ENCODE peak calls at places on chromosome 12, in ten cellular contexts. One of them, this sample, is unnamed.
A peak's percentile ranks its signal among the peaks of the same experiment; 100 is the strongest.

GRCh38 chr12:128705140-128705539 is 118.6 kb downstream of the SLC15A4 start:
- DNase-seq in endodermal cell: no peak
- DNase-seq in brain microvascular endothelial cell: no peak
- DNase-seq in fibroblast of the aortic adventitia: no peak
- DNase-seq in heart left ventricle: no peak
- DNase-seq in IMR-90: no peak
- DNase-seq in GM12865: no peak
- DNase-seq in body of pancreas: no peak
- DNase-seq in MCF 10A: no peak
- DNase-seq in sigmoid colon: no peak
- DNase-seq in this sample: no peak

GRCh38 chr12:14567311-14568195 is at the start of gene PLBD1:
- DNase-seq in endodermal cell: peak; percentile 92
- DNase-seq in brain microvascular endothelial cell: no peak
- DNase-seq in fibroblast of the aortic adventitia: peak; percentile 52
- DNase-seq in heart left ventricle: peak; percentile 88
- DNase-seq in IMR-90: no peak
- DNase-seq in GM12865: peak; percentile 4
- DNase-seq in body of pancreas: peak; percentile 90
- DNase-seq in MCF 10A: no peak
- DNase-seq in sigmoid colon: peak; percentile 85
- DNase-seq in this sample: no peak

GRCh38 chr12:111616177-111616623 is 17.1 kb upstream of the ATXN2 start:
- DNase-seq in endodermal cell: no peak
- DNase-seq in brain microvascular endothelial cell: no peak
- DNase-seq in fibroblast of the aortic adventitia: peak; percentile 84
- DNase-seq in heart left ventricle: no peak
- DNase-seq in IMR-90: peak; percentile 21
- DNase-seq in GM12865: no peak
- DNase-seq in body of pancreas: no peak
- DNase-seq in MCF 10A: no peak
- DNase-seq in sigmoid colon: no peak
- DNase-seq in this sample: no peak

GRCh38 chr12:51793201-51793600 is 55.3 kb downstream of the FIGNL2 start:
- DNase-seq in endodermal cell: no peak
- DNase-seq in brain microvascular endothelial cell: no peak
- DNase-seq in fibroblast of the aortic adventitia: peak; percentile 19
- DNase-seq in heart left ventricle: no peak
- DNase-seq in IMR-90: peak; percentile 74
- DNase-seq in GM12865: no peak
- DNase-seq in body of pancreas: no peak
- DNase-seq in MCF 10A: peak; percentile 9
- DNase-seq in sigmoid colon: no peak
- DNase-seq in this sample: no peak

GRCh38 chr12:114671321-114671663 is 12.7 kb downstream of the TBX3 start:
- DNase-seq in endodermal cell: no peak
- DNase-seq in brain microvascular endothelial cell: no peak
- DNase-seq in fibroblast of the aortic adventitia: no peak
- DNase-seq in heart left ventricle: no peak
- DNase-seq in IMR-90: no peak
- DNase-seq in GM12865: no peak
- DNase-seq in body of pancreas: no peak
- DNase-seq in MCF 10A: no peak
- DNase-seq in sigmoid colon: no peak
- DNase-seq in this sample: no peak

GRCh38 chr12:109910969-109911348 is 10.9 kb downstream of the TCHP start:
- DNase-seq in endodermal cell: peak; percentile 99
- DNase-seq in brain microvascular endothelial cell: peak; percentile 32
- DNase-seq in fibroblast of the aortic adventitia: peak; percentile 15
- DNase-seq in heart left ventricle: no peak
- DNase-seq in IMR-90: peak; percentile 20
- DNase-seq in GM12865: peak; percentile 42
- DNase-seq in body of pancreas: no peak
- DNase-seq in MCF 10A: peak; percentile 21
- DNase-seq in sigmoid colon: no peak
- DNase-seq in this sample: no peak

GRCh38 chr12:48925218-48925871 is at the start of gene FKBP11:
- DNase-seq in endodermal cell: peak; percentile 93
- DNase-seq in brain microvascular endothelial cell: peak; percentile 22
- DNase-seq in fibroblast of the aortic adventitia: peak; percentile 40
- DNase-seq in heart left ventricle: peak; percentile 85
- DNase-seq in IMR-90: peak; percentile 26
- DNase-seq in GM12865: peak; percentile 85
- DNase-seq in body of pancreas: peak; percentile 76
- DNase-seq in MCF 10A: no peak
- DNase-seq in sigmoid colon: peak; percentile 81
- DNase-seq in this sample: peak; percentile 85

GRCh38 chr12:47905313-47905730 is 528 bp upstream of the VDR start:
- DNase-seq in endodermal cell: peak; percentile 96
- DNase-seq in brain microvascular endothelial cell: no peak
- DNase-seq in fibroblast of the aortic adventitia: no peak
- DNase-seq in heart left ventricle: peak; percentile 74
- DNase-seq in IMR-90: no peak
- DNase-seq in GM12865: peak; percentile 40
- DNase-seq in body of pancreas: peak; percentile 88
- DNase-seq in MCF 10A: no peak
- DNase-seq in sigmoid colon: peak; percentile 69
- DNase-seq in this sample: no peak

GRCh38 chr12:56029166-56029519 is 8.3 kb downstream of the IKZF4 start:
- DNase-seq in endodermal cell: no peak
- DNase-seq in brain microvascular endothelial cell: no peak
- DNase-seq in fibroblast of the aortic adventitia: peak; percentile 88
- DNase-seq in heart left ventricle: no peak
- DNase-seq in IMR-90: peak; percentile 67
- DNase-seq in GM12865: no peak
- DNase-seq in body of pancreas: no peak
- DNase-seq in MCF 10A: no peak
- DNase-seq in sigmoid colon: no peak
- DNase-seq in this sample: no peak

GRCh38 chr12:80056845-80057244 is 42.5 kb upstream of the OTOGL start:
- DNase-seq in endodermal cell: no peak
- DNase-seq in brain microvascular endothelial cell: no peak
- DNase-seq in fibroblast of the aortic adventitia: peak; percentile 83
- DNase-seq in heart left ventricle: no peak
- DNase-seq in IMR-90: no peak
- DNase-seq in GM12865: no peak
- DNase-seq in body of pancreas: peak; percentile 69
- DNase-seq in MCF 10A: peak; percentile 40
- DNase-seq in sigmoid colon: no peak
- DNase-seq in this sample: no peak

GRCh38 chr12:121390856-121391255 is 9.1 kb upstream of the RNF34 start:
- DNase-seq in endodermal cell: no peak
- DNase-seq in brain microvascular endothelial cell: no peak
- DNase-seq in fibroblast of the aortic adventitia: no peak
- DNase-seq in heart left ventricle: no peak
- DNase-seq in IMR-90: no peak
- DNase-seq in GM12865: no peak
- DNase-seq in body of pancreas: no peak
- DNase-seq in MCF 10A: peak; percentile 17
- DNase-seq in sigmoid colon: no peak
- DNase-seq in this sample: no peak

DNA sequence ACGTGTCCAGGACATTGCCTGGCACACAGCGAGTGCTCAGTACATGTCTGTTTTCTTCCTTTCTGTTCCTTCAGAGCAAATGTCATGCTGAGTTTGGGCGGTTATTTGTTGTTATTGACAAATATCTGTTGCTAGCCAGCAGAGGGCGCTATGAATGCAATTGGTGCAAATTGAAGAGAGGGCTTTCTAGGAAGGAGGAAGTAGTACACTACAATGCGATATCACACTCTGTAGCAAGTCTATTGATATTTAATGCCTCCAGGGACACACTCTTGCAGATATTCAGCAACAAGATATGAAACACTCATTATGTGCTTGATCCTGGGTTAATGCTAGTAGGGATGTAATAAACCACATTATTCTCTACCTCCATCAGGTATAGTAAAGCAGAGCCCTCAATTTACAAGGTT is 267.3 kb upstream of the SRRM4 start:
- DNase-seq in endodermal cell: peak; percentile 86
- DNase-seq in brain microvascular endothelial cell: no peak
- DNase-seq in fibroblast of the aortic adventitia: no peak
- DNase-seq in heart left ventricle: no peak
- DNase-seq in IMR-90: no peak
- DNase-seq in GM12865: peak; percentile 69
- DNase-seq in body of pancreas: no peak
- DNase-seq in MCF 10A: peak; percentile 1
- DNase-seq in sigmoid colon: no peak
- DNase-seq in this sample: no peak
- TF ChIP-seq CTCF in endodermal cell: peak; percentile 88
- TF ChIP-seq CTCF in brain microvascular endothelial cell: peak; percentile 14
- TF ChIP-seq CTCF in fibroblast of the aortic adventitia: no peak
- TF ChIP-seq CTCF in heart left ventricle: peak; percentile 45
- TF ChIP-seq CTCF in IMR-90: no peak
- TF ChIP-seq CTCF in GM12865: peak; percentile 65
- TF ChIP-seq CTCF in body of pancreas: peak; percentile 24
- TF ChIP-seq CTCF in MCF 10A: no peak
- TF ChIP-seq CTCF in sigmoid colon: no peak
- TF ChIP-seq CTCF in this sample: no peak

GRCh38 chr12:13534645-13535398 is 338.3 kb downstream of the EMP1 start:
- DNase-seq in endodermal cell: peak; percentile 99
- DNase-seq in brain microvascular endothelial cell: peak; percentile 48
- DNase-seq in fibroblast of the aortic adventitia: peak; percentile 61
- DNase-seq in heart left ventricle: peak; percentile 73
- DNase-seq in IMR-90: peak; percentile 23
- DNase-seq in GM12865: peak; percentile 60
- DNase-seq in body of pancreas: peak; percentile 62
- DNase-seq in MCF 10A: peak; percentile 75
- DNase-seq in sigmoid colon: peak; percentile 72
- DNase-seq in this sample: peak; percentile 87
- TF ChIP-seq CTCF in endodermal cell: peak; percentile 100
- TF ChIP-seq CTCF in brain microvascular endothelial cell: peak; percentile 99
- TF ChIP-seq CTCF in fibroblast of the aortic adventitia: peak; percentile 99
- TF ChIP-seq CTCF in heart left ventricle: peak; percentile 90
- TF ChIP-seq CTCF in IMR-90: peak; percentile 76
- TF ChIP-seq CTCF in GM12865: peak; percentile 91
- TF ChIP-seq CTCF in body of pancreas: peak; percentile 56
- TF ChIP-seq CTCF in MCF 10A: peak; percentile 86
- TF ChIP-seq CTCF in sigmoid colon: peak; percentile 72
- TF ChIP-seq CTCF in this sample: peak; percentile 82

GRCh38 chr12:107761502-107761904 is 566 bp upstream of the PRDM4 start:
- DNase-seq in endodermal cell: peak; percentile 75
- DNase-seq in brain microvascular endothelial cell: no peak
- DNase-seq in fibroblast of the aortic adventitia: no peak
- DNase-seq in heart left ventricle: no peak
- DNase-seq in IMR-90: no peak
- DNase-seq in GM12865: no peak
- DNase-seq in body of pancreas: no peak
- DNase-seq in MCF 10A: no peak
- DNase-seq in sigmoid colon: no peak
- DNase-seq in this sample: no peak

GRCh38 chr12:107762874-107763273 is 1.9 kb upstream of the PRDM4 start:
- DNase-seq in endodermal cell: no peak
- DNase-seq in brain microvascular endothelial cell: no peak
- DNase-seq in fibroblast of the aortic adventitia: no peak
- DNase-seq in heart left ventricle: no peak
- DNase-seq in IMR-90: no peak
- DNase-seq in GM12865: no peak
- DNase-seq in body of pancreas: no peak
- DNase-seq in MCF 10A: no peak
- DNase-seq in sigmoid colon: no peak
- DNase-seq in this sample: no peak

GRCh38 chr12:107759410-107759809 is 1.5 kb downstream of the PRDM4 start:
- DNase-seq in endodermal cell: no peak
- DNase-seq in brain microvascular endothelial cell: peak; percentile 82
- DNase-seq in fibroblast of the aortic adventitia: peak; percentile 73
- DNase-seq in heart left ventricle: no peak
- DNase-seq in IMR-90: peak; percentile 90
- DNase-seq in GM12865: peak; percentile 44
- DNase-seq in body of pancreas: no peak
- DNase-seq in MCF 10A: peak; percentile 83
- DNase-seq in sigmoid colon: no peak
- DNase-seq in this sample: no peak

GRCh38 chr12:107760207-107760816 is 625 bp downstream of the PRDM4 start:
- DNase-seq in endodermal cell: peak; percentile 82
- DNase-seq in brain microvascular endothelial cell: no peak
- DNase-seq in fibroblast of the aortic adventitia: peak; percentile 5
- DNase-seq in heart left ventricle: peak; percentile 69
- DNase-seq in IMR-90: peak; percentile 12
- DNase-seq in GM12865: peak; percentile 45
- DNase-seq in body of pancreas: peak; percentile 16
- DNase-seq in MCF 10A: peak; percentile 33
- DNase-seq in sigmoid colon: peak; percentile 69
- DNase-seq in this sample: peak; percentile 85

DNA sequence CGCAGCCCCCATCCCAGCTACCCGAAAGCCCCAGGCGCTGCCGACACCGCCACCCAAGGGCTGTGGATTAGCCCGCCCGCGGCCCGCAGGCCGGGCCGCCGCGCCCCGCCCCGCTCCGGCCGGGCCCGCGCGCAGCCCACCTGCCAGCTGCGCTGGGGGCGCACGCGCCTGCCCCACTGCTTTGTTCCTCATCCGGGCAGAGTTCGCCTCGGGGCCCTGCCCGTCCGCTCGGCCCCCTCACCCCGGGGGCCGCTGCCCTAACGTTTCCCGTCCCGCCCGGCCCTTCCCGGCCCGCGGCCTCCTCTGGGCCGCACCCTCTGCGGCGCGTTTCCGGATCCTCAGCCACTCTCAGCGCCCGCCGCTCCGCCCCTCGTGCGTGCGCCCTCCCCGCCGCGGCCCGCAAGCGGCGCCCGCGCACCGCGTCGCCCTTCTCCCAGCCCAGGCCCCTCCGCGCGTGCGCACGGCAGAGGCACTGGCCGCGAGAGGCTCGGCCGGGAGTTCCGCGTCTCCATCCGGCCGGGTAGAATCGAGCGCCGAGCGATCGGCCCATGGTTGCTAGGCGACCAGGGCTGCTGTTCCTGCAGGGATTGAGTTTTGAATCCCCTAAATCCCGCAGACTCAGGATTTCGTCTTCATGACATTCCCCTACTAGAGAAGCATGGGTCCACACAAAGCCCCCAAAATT is at the start of gene PRDM4:
- DNase-seq in endodermal cell: peak; percentile 99
- DNase-seq in brain microvascular endothelial cell: peak; percentile 89
- DNase-seq in fibroblast of the aortic adventitia: peak; percentile 92
- DNase-seq in heart left ventricle: peak; percentile 96
- DNase-seq in IMR-90: peak; percentile 93
- DNase-seq in GM12865: peak; percentile 96
- DNase-seq in body of pancreas: peak; percentile 97
- DNase-seq in MCF 10A: peak; percentile 92
- DNase-seq in sigmoid colon: peak; percentile 97
- DNase-seq in this sample: peak; percentile 99
- TF ChIP-seq CTCF in endodermal cell: peak; percentile 61
- TF ChIP-seq CTCF in brain microvascular endothelial cell: no peak
- TF ChIP-seq CTCF in fibroblast of the aortic adventitia: no peak
- TF ChIP-seq CTCF in heart left ventricle: peak; percentile 60
- TF ChIP-seq CTCF in IMR-90: peak; percentile 59
- TF ChIP-seq CTCF in GM12865: peak; percentile 70
- TF ChIP-seq CTCF in body of pancreas: peak; percentile 57
- TF ChIP-seq CTCF in MCF 10A: no peak
- TF ChIP-seq CTCF in sigmoid colon: peak; percentile 29
- TF ChIP-seq CTCF in this sample: peak; percentile 46

DNA sequence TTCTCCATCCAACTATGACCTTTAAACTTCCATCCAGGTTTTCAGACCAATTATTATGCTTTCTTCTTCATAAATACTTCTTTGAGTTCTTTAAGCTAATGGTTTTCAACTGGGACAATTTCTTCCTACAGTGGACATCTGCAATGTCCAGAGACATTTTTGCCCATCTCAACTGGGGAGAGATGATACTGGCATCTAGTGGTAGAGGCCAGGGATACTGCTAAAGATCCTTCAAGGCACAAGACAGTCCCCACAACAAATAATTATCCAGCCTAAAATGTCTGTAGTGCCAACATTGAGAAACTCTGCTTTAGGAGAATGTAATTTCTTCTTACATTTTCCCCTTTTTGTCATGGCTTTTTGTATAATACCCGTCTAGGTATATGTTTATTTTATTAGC is 10.6 kb downstream of the TRHDE start:
- DNase-seq in endodermal cell: no peak
- DNase-seq in brain microvascular endothelial cell: peak; percentile 34
- DNase-seq in fibroblast of the aortic adventitia: no peak
- DNase-seq in heart left ventricle: no peak
- DNase-seq in IMR-90: no peak
- DNase-seq in GM12865: no peak
- DNase-seq in body of pancreas: no peak
- DNase-seq in MCF 10A: peak; percentile 39
- DNase-seq in sigmoid colon: no peak
- DNase-seq in this sample: no peak
- TF ChIP-seq CTCF in endodermal cell: peak; percentile 74
- TF ChIP-seq CTCF in brain microvascular endothelial cell: peak; percentile 84
- TF ChIP-seq CTCF in fibroblast of the aortic adventitia: peak; percentile 44
- TF ChIP-seq CTCF in heart left ventricle: peak; percentile 32
- TF ChIP-seq CTCF in IMR-90: peak; percentile 58
- TF ChIP-seq CTCF in GM12865: no peak
- TF ChIP-seq CTCF in body of pancreas: peak; percentile 53
- TF ChIP-seq CTCF in MCF 10A: peak; percentile 36
- TF ChIP-seq CTCF in sigmoid colon: peak; percentile 23
- TF ChIP-seq CTCF in this sample: peak; percentile 72